ENCODE peak calls at places on chromosomes 16 and 17, in four cellular contexts. J is kidney, M is fibroblast of mammary gland, P is cardiac fibroblast. C is an unnamed sample.

GRCh38 chr17:7022791-7023571 is at the start of gene BCL6B:
- DNase-seq in M (no peak), P (no peak), J (no peak), C (no peak)

GRCh38 chr16:66874079-66874775 is 6.1 kb upstream of the PDP2 start:
- DNase-seq in J (peak), P (peak), M (peak), C (no peak)

GRCh38 chr17:42179335-42179734 is 1.6 kb downstream of the KCNH4 start:
- DNase-seq in J (no peak), P (no peak), M (no peak), C (no peak)

GRCh38 chr17:80955078-80955477 is 36.6 kb upstream of the CHMP6 start:
- DNase-seq in P (no peak), J (no peak), M (no peak), C (no peak)

GRCh38 chr16:10123141-10123540 is 59.1 kb downstream of the GRIN2A start:
- DNase-seq in J (no peak), P (peak), M (peak), C (no peak)

GRCh38 chr16:20798364-20798763 is 7.9 kb downstream of the ERI2 start:
- DNase-seq in P (no peak), M (no peak), J (no peak), C (no peak)

GRCh38 chr17:72343911-72344310 is 223.1 kb downstream of the SOX9 start:
- DNase-seq in J (no peak), M (peak), P (peak), C (no peak)

GRCh38 chr16:56221995-56222394 is 30.7 kb downstream of the GNAO1 start:
- DNase-seq in M (no peak), P (no peak), J (no peak), C (no peak)

GRCh38 chr16:13926507-13926906 is 6.6 kb downstream of the ERCC4 start:
- DNase-seq in J (no peak), P (no peak), M (no peak), C (no peak)

GRCh38 chr17:78173025-78173715 is 4.8 kb downstream of the SYNGR2 start:
- DNase-seq in M (no peak), P (no peak), J (no peak), C (no peak)

GRCh38 chr17:12021604-12022003 is 927 bp downstream of the MAP2K4 start:
- DNase-seq in M (no peak), P (no peak), J (no peak), C (no peak)

GRCh38 chr17:213286-214105 is 32.0 kb upstream of the DOC2B start:
- DNase-seq in M (no peak), P (no peak), J (peak), C (no peak)

DNA sequence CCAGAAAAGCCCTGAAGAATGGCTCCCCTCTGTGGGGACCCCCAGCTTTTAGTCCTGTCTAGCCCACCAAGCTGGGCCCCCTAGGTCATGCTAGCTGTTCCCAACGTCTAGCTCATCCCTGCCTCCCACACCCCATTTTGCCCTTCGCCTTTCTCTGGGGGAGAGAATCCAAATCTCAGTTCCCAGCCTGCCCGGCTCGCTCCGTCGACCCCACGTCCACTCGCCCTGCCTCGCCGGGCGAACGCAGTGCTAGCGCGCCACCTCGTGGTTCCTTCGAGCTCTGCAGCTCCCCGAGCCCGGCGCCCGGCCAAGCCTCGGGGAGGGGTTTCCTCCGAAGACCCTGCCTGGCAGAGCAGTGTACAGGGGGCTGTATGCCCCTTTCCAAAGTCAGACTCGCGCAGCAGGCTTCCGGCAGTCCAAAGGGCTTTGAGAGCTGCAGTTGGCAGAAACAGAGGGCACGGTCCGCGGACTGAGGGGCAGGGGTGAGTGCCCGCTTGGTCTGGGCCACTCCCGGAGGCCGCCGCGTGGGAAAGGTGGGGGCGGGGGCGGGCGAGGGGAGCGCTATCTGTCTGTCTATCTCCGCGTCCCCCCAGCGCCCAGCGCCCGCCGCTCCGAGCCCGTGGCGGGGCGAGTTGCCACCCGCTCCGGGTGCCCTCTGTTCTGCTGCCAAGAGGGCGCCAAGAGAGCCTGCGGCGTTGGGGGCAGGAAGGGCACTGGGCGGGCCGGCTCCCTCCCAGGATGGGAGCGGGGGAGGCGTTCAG is 1.7 kb upstream of the DLX3 start:
- DNase-seq in J (peak), P (peak), M (peak), C (no peak)
- H3K4me3 ChIP-seq in J (peak), P (peak), M (peak), C (peak)

GRCh38 chr17:46771601-46772012 is 46.9 kb downstream of the WNT3 start:
- DNase-seq in P (no peak), J (no peak), M (no peak), C (no peak)

GRCh38 chr17:46770439-46770817 is 48.1 kb downstream of the WNT3 start:
- DNase-seq in J (peak), M (no peak), P (no peak), C (no peak)

GRCh38 chr17:46769531-46770438 is 48.7 kb downstream of the WNT3 start:
- DNase-seq in P (no peak), M (peak), J (peak), C (no peak)

GRCh38 chr17:46772013-46772878 is 46.2 kb downstream of the WNT3 start:
- DNase-seq in J (peak), M (no peak), P (peak), C (no peak)

DNA sequence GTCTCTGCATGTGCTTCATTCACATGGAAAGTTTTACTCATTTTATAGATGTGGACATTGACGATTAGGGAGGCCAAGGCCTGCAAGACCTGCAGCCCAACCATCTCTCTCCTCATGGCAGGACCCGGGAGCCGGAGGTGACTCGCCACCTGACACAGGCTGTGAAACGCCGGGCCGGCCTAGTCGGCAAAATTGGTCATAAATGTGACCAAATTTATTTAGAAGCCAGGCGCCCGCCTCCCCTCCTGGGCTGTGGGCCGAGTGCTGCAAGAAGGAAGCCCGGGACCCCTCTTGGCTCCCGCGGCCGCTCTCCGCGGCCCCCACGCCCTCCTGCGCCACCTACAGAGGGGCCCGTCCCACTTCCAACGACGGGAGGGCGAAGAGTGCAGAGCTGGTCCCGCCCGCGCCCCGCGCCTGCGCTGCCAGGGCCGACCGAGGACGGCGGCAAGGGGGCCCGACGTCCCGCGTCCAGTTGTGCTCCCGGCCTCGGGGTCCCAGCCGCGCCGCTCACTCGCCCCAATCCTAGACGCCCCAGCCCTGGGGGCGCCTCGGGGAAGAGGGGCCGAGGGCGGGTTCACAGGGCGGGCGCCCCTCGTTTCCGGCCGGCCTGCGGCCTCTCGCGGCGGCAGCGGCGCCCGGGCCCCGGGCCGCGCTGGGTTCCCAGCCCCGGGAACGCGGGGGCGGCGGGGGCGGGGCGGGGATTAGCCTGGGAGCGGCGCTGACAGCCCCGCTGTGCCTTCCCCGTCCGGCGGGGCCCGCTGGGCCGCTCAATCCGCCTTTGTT is 47.5 kb downstream of the WNT3 start:
- DNase-seq in M (peak), P (peak), J (peak), C (no peak)
- TF ChIP-seq CTCF in M (no peak), P (no peak), J (no peak), C (no peak)

GRCh38 chr17:38766341-38766740 is 13.8 kb downstream of the PSMB3 start:
- DNase-seq in J (no peak), M (no peak), P (no peak), C (no peak)

GRCh38 chr17:38762231-38762630 is 9.7 kb downstream of the PSMB3 start:
- DNase-seq in M (no peak), P (no peak), J (no peak), C (no peak)

GRCh38 chr17:38761612-38762011 is 9.1 kb downstream of the PSMB3 start:
- DNase-seq in M (peak), P (peak), J (no peak), C (no peak)
- H3K4me3 ChIP-seq in M (no peak), P (no peak), J (no peak), C (no peak)

GRCh38 chr16:85062728-85063336 is 35.2 kb downstream of the KIAA0513 start:
- DNase-seq in M (no peak), J (no peak), P (no peak), C (no peak)

GRCh38 chr16:85064186-85064585 is 36.6 kb downstream of the KIAA0513 start:
- DNase-seq in J (no peak), M (no peak), P (no peak), C (no peak)

GRCh38 chr16:85058909-85059308 is 31.3 kb downstream of the KIAA0513 start:
- DNase-seq in M (no peak), J (no peak), P (no peak), C (no peak)

GRCh38 chr16:85062303-85062702 is 34.7 kb downstream of the KIAA0513 start:
- DNase-seq in M (no peak), J (no peak), P (no peak), C (no peak)

DNA sequence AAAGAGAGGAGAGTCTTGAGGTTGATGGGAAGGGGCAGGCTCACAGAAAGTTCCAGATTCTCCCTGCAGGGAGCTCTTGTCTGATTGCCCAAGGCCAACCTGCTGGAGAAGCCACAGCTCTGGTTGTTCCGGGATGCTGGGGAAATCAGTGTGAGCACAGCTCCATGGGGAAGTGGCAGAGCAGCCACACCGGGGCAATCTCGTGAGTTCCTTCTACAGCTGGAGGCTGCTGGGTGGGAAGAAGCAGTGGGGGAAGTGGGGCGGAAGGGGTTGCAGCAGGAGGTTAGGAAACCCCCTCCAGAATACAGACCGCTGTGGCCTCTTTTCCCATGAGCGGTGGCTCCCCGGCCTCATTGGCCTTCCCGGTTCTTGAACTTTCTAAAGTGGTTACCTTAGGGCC is 34.0 kb downstream of the KIAA0513 start:
- DNase-seq in M (no peak), P (no peak), J (no peak), C (no peak)
- TF ChIP-seq CTCF in M (no peak), P (no peak), J (no peak), C (no peak)

GRCh38 chr16:79434097-79434496 is 166.4 kb downstream of the MAF start:
- DNase-seq in M (no peak), P (no peak), J (no peak), C (no peak)

GRCh38 chr16:79439866-79440265 is 160.7 kb downstream of the MAF start:
- DNase-seq in M (no peak), J (no peak), P (no peak), C (no peak)

GRCh38 chr16:79434771-79435170 is 165.8 kb downstream of the MAF start:
- DNase-seq in M (no peak), P (no peak), J (no peak), C (no peak)

GRCh38 chr16:79436885-79437284 is 163.7 kb downstream of the MAF start:
- DNase-seq in P (no peak), M (no peak), J (no peak), C (no peak)

DNA sequence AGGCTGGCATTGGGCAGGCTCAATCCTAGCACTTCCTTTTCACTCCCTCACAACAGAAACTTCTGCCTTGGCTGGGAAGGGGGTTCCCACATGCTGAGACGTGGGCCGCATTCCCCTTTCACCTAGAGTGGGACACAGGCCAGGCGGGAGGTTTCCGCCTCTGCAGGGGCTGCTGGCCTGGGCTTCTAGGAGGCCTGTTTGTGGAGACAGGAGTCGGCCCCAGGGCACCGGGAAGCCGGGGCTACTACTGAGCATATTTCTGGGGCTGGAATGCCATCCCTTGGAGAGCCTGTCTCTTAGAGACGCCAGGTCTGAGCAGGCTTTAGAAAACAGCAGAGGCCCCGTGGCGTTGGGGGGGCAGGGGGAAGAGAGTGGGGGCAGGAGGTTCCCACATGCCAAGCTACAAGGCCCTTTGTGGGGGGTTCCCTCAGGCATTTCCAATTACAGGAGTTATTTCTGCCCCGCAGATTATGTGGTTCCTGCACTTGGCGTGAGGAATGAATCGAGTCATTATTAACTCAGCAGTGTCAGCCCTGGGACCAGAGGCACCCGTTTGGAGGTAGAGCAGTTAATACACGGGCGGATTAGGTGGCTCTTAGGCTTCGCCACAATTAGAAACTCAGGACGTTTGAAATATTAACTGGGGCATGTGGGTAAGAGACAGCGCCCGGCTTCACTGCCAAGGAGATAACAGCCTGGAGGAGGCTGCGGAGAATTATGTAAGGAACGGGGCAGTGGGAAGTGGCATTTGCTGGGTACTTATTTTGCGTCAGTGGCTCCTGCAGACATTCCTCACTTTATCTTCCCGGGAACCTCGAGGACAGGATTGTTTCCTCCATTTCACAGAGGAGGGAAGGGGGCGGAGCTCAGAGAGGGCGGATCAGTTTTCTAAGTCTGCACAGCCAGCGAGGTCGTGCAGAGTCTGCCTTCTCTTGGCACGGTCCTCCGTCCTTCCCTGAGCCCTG is 162.5 kb downstream of the MAF start:
- DNase-seq in M (no peak), J (no peak), P (no peak), C (no peak)
- H3K4me3 ChIP-seq in M (no peak), J (peak), P (no peak), C (no peak)

DNA sequence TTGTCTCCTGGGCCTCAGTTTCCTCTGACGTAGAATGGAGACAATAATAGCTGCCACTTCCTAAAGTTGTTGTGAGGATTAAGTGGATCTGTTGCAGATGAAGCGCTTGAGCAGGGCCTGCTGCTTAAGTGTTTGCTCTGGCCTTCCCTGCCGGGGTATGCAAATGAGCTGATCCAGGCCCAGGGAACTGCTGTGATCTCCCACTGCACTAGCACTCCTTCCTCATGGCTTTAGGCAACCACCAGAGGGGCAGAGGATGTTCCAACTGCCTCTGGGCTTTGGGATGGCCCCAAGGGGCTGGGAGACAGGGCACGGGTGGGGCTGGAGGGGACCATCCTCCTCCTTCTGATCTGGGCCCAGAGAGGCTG is 6.2 kb downstream of the SBK1 start:
- DNase-seq in J (no peak), P (no peak), M (no peak), C (no peak)
- TF ChIP-seq CTCF in J (no peak), P (no peak), M (no peak), C (no peak)

GRCh38 chr16:4894276-4895150 is 42.4 kb downstream of the PPL start:
- DNase-seq in J (no peak), P (no peak), M (no peak), C (no peak)
- H3K4me3 ChIP-seq in J (no peak), P (no peak), M (no peak), C (no peak)

C was measured in LNCaP clone FGC.